ENCODE peak calls at places on chromosomes 3 and 15, in nine cellular contexts. X is upper lobe of right lung; Q is HuH-7.5; F is SJSA1; Z is renal cortical epithelial cell; I is pulmonary artery endothelial cell; A is CD8-positive, alpha-beta memory T cell; M is stimulated activated CD4-positive, alpha-beta T cell treated with anti-CD3 and anti-CD28 coated beads, Interleukin-15, amount 100 ng/mL, for 1 hour; R is T follicular helper cell. L is an unnamed sample.

GRCh38 chr3:126081618-126082333 is 2.1 kb downstream of the SLC41A3 start:
- DNase-seq in M (no peak), F (peak), X (no peak), I (no peak), Z (peak), R (no peak), A (no peak), Q (no peak), L (peak)

GRCh38 chr3:156356537-156357363 is 198.2 kb downstream of the SSR3 start:
- DNase-seq in X (no peak), R (no peak), M (no peak), A (no peak), I (no peak), F (no peak), Q (no peak), Z (peak), L (no peak)

GRCh38 chr3:53100818-53101466 is 29.3 kb downstream of the RFT1 start:
- DNase-seq in Q (no peak), I (no peak), Z (no peak), X (no peak), R (peak), F (no peak), M (no peak), A (no peak), L (no peak)

GRCh38 chr3:31176045-31176444 is 281.6 kb upstream of the GADL1 start:
- DNase-seq in A (no peak), X (no peak), M (no peak), Q (no peak), F (no peak), R (no peak), I (no peak), Z (no peak), L (no peak)

GRCh38 chr3:64705946-64706345 is 18.1 kb upstream of the ADAMTS9 start:
- DNase-seq in I (no peak), Q (no peak), X (no peak), M (no peak), R (no peak), F (no peak), Z (no peak), A (no peak), L (no peak)

GRCh38 chr3:50369271-50369670 is 9.9 kb upstream of the TMEM115 start:
- DNase-seq in I (no peak), F (no peak), Q (no peak), Z (no peak), R (no peak), X (no peak), A (no peak), M (no peak), L (no peak)

GRCh38 chr3:136142592-136142991 is 53.5 kb downstream of the MSL2 start:
- DNase-seq in I (peak), A (no peak), M (no peak), F (peak), R (no peak), Z (peak), Q (peak), X (no peak), L (peak)

GRCh38 chr3:53303549-53303948 is 43.8 kb downstream of the DCP1A start:
- DNase-seq in A (no peak), R (no peak), I (no peak), X (no peak), F (no peak), Z (no peak), Q (no peak), M (no peak), L (no peak)

GRCh38 chr15:94246016-94246415 is 14.7 kb downstream of the MCTP2 start:
- DNase-seq in X (no peak), R (no peak), Z (no peak), A (no peak), F (no peak), I (no peak), Q (no peak), M (no peak), L (peak)

GRCh38 chr15:74727727-74728126 is 2.4 kb upstream of the CYP1A1 start:
- DNase-seq in A (no peak), M (no peak), Z (no peak), R (no peak), Q (no peak), F (no peak), I (no peak), X (no peak), L (no peak)

GRCh38 chr15:65292938-65293518 is 2.8 kb upstream of the RNU5A-1 start:
- DNase-seq in R (no peak), M (no peak), Q (no peak), X (no peak), F (no peak), I (no peak), Z (no peak), A (no peak), L (no peak)

GRCh38 chr3:32347286-32348125 is 44.1 kb upstream of the CMTM7 start:
- DNase-seq in I (no peak), M (no peak), X (no peak), Z (peak), R (no peak), F (no peak), Q (no peak), A (no peak), L (peak)

GRCh38 chr15:29044506-29044905 is 158.7 kb downstream of the APBA2 start:
- DNase-seq in X (peak), R (no peak), A (no peak), Z (no peak), I (no peak), F (peak), Q (no peak), M (no peak), L (no peak)

GRCh38 chr3:45715945-45716344 is 26.7 kb downstream of the SACM1L start:
- DNase-seq in R (no peak), M (no peak), A (no peak), Z (no peak), Q (no peak), I (no peak), X (no peak), F (no peak), L (no peak)

GRCh38 chr3:171013822-171014748 is 12.4 kb downstream of the SLC2A2 start:
- DNase-seq in A (no peak), I (no peak), M (no peak), Z (no peak), X (no peak), R (no peak), F (no peak), Q (no peak), L (no peak)

GRCh38 chr3:189962466-189962865 is 158.2 kb downstream of the P3H2 start:
- DNase-seq in Z (no peak), F (no peak), Q (no peak), R (no peak), A (no peak), X (no peak), I (no peak), M (no peak), L (no peak)

GRCh38 chr3:24763421-24763820 is 268.8 kb upstream of the THRB start:
- DNase-seq in A (no peak), Q (no peak), R (no peak), I (no peak), Z (peak), F (peak), M (no peak), X (no peak), L (peak)

GRCh38 chr3:85005947-85006346 is 47.2 kb downstream of the CADM2 start:
- DNase-seq in A (no peak), I (no peak), R (no peak), F (no peak), Q (no peak), Z (no peak), X (no peak), M (no peak), L (no peak)

GRCh38 chr3:179658584-179658983 is 5.7 kb downstream of the USP13 start:
- DNase-seq in Q (no peak), M (no peak), R (no peak), I (no peak), X (no peak), A (no peak), F (no peak), Z (no peak), L (no peak)

GRCh38 chr3:60555704-60556340 is 695.4 kb downstream of the FHIT start:
- DNase-seq in I (no peak), F (peak), R (no peak), Q (no peak), X (no peak), Z (peak), A (no peak), M (no peak), L (peak)

GRCh38 chr3:133572158-133573053 is 1.1 kb upstream of the CDV3 start:
- DNase-seq in R (no peak), Q (no peak), M (no peak), F (no peak), I (no peak), Z (no peak), X (no peak), A (no peak), L (peak)

GRCh38 chr15:83248151-83248851 is 36.2 kb downstream of the BNC1 start:
- DNase-seq in F (peak), M (no peak), Q (peak), I (peak), X (no peak), R (no peak), Z (peak), A (no peak), L (peak)

GRCh38 chr15:98948456-98948855 is 59.1 kb downstream of the PGPEP1L start:
- DNase-seq in X (no peak), Q (no peak), A (no peak), M (no peak), R (no peak), Z (no peak), F (no peak), I (no peak), L (no peak)

GRCh38 chr15:99467861-99468460 is 97.8 kb upstream of the MEF2A start:
- DNase-seq in X (no peak), M (no peak), A (no peak), Z (no peak), F (no peak), Q (no peak), R (no peak), I (no peak), L (no peak)

GRCh38 chr15:67547064-67547463 is 4.6 kb downstream of the MAP2K5 start:
- DNase-seq in Q (no peak), A (no peak), Z (no peak), X (no peak), F (no peak), M (no peak), I (no peak), R (no peak), L (no peak)

GRCh38 chr3:98521897-98522537 is 685 bp downstream of the CLDND1 start:
- DNase-seq in X (no peak), R (peak), A (peak), M (peak), F (peak), I (peak), Q (peak), Z (peak), L (peak)

GRCh38 chr3:15612001-15612400 is 10.5 kb downstream of the BTD start:
- DNase-seq in A (no peak), F (no peak), Z (no peak), Q (no peak), M (no peak), I (no peak), X (no peak), R (no peak), L (no peak)